ENCODE peak calls at places on chromosomes 6 and 20, in seven cellular contexts. E is iPS-NIHi11, K is EL, R is T-helper 9 cell, W is HCT116, J is H9, N is body of pancreas. Q is an unnamed sample.

GRCh38 chr6:18107061-18107460 is 15.4 kb downstream of the NHLRC1 start:
- DNase-seq in K (no peak), W (no peak), R (no peak), N (no peak), E (no peak), J (no peak), Q (no peak)

GRCh38 chr6:13425971-13426931 is 61.1 kb downstream of the GFOD1 start:
- DNase-seq in W (no peak), E (no peak), R (no peak), K (peak; percentile 61), N (no peak), J (no peak), Q (no peak)

GRCh38 chr6:122347251-122347650 is 52.2 kb upstream of the HSF2 start:
- DNase-seq in W (no peak), R (no peak), E (no peak), J (no peak), N (no peak), K (no peak), Q (no peak)

GRCh38 chr20:49385471-49385870 is 97.0 kb downstream of the KCNB1 start:
- DNase-seq in W (peak; percentile 36), J (peak; percentile 43), E (peak; percentile 48), R (no peak), N (no peak), K (peak; percentile 50), Q (no peak)

GRCh38 chr20:33680681-33681080 is 5.5 kb downstream of the E2F1 start:
- DNase-seq in K (peak; percentile 29), N (no peak), E (no peak), W (no peak), J (no peak), R (no peak), Q (no peak)

GRCh38 chr6:2503816-2504494 is 246.8 kb downstream of the MYLK4 start:
- DNase-seq in E (no peak), J (no peak), K (peak; percentile 21), W (no peak), N (no peak), R (no peak), Q (no peak)

GRCh38 chr6:106122306-106122940 is 36.3 kb downstream of the PRDM1 start:
- DNase-seq in R (no peak), E (no peak), N (no peak), K (no peak), J (no peak), W (no peak), Q (no peak)

GRCh38 chr6:43717389-43717788 is 29.8 kb upstream of the MRPS18A start:
- DNase-seq in N (no peak), E (no peak), W (no peak), J (no peak), R (no peak), K (no peak), Q (no peak)

GRCh38 chr6:108029226-108029921 is 45.2 kb downstream of the OSTM1 start:
- DNase-seq in J (no peak), K (no peak), N (no peak), E (no peak), W (no peak), R (no peak), Q (no peak)

GRCh38 chr6:106082735-106083398 is 3.3 kb upstream of the PRDM1 start:
- DNase-seq in W (no peak), N (no peak), R (no peak), K (peak; percentile 82), J (no peak), E (no peak), Q (no peak)

Q was measured in naive thymus-derived CD8-positive, alpha-beta T cell.